ENCODE peak calls at places on chromosomes 5 and 9, in six cellular contexts. One of them, this sample, is unnamed.

GRCh38 chr9:136572003-136572595 is 26.3 kb upstream of the NOTCH1 start:
- DNase-seq in SK-N-SH: no peak
- DNase-seq in HCT116: no peak
- DNase-seq in transverse colon: no peak
- DNase-seq in K562: no peak
- DNase-seq in spleen: no peak
- DNase-seq in this sample: no peak

GRCh38 chr9:2122299-2122698 is 107.2 kb downstream of the SMARCA2 start:
- DNase-seq in SK-N-SH: no peak
- DNase-seq in HCT116: no peak
- DNase-seq in transverse colon: no peak
- DNase-seq in K562: no peak
- DNase-seq in spleen: no peak
- DNase-seq in this sample: no peak

GRCh38 chr5:123700624-123701023 is 188.6 kb downstream of the CSNK1G3 start:
- DNase-seq in SK-N-SH: no peak
- DNase-seq in HCT116: peak
- DNase-seq in transverse colon: no peak
- DNase-seq in K562: no peak
- DNase-seq in spleen: no peak
- DNase-seq in this sample: no peak

GRCh38 chr9:127216210-127216887 is 48.2 kb upstream of the GARNL3 start:
- DNase-seq in SK-N-SH: no peak
- DNase-seq in HCT116: no peak
- DNase-seq in transverse colon: no peak
- DNase-seq in K562: no peak
- DNase-seq in spleen: no peak
- DNase-seq in this sample: no peak

GRCh38 chr5:66958984-66959641 is 237.5 kb downstream of the CD180 start:
- DNase-seq in SK-N-SH: no peak
- DNase-seq in HCT116: no peak
- DNase-seq in transverse colon: no peak
- DNase-seq in K562: no peak
- DNase-seq in spleen: no peak
- DNase-seq in this sample: no peak

GRCh38 chr9:126984969-126985368 is 70.4 kb downstream of the RALGPS1 start:
- DNase-seq in SK-N-SH: no peak
- DNase-seq in HCT116: peak
- DNase-seq in transverse colon: peak
- DNase-seq in K562: peak
- DNase-seq in spleen: no peak
- DNase-seq in this sample: no peak

GRCh38 chr9:4852419-4852818 is 59.7 kb downstream of the RCL1 start:
- DNase-seq in SK-N-SH: no peak
- DNase-seq in HCT116: no peak
- DNase-seq in transverse colon: no peak
- DNase-seq in K562: peak
- DNase-seq in spleen: no peak
- DNase-seq in this sample: no peak

GRCh38 chr5:159182691-159183090 is 26.7 kb downstream of the RNF145 start:
- DNase-seq in SK-N-SH: no peak
- DNase-seq in HCT116: no peak
- DNase-seq in transverse colon: no peak
- DNase-seq in K562: no peak
- DNase-seq in spleen: no peak
- DNase-seq in this sample: no peak

GRCh38 chr5:97063276-97063675 is 79.1 kb downstream of the LIX1 start:
- DNase-seq in SK-N-SH: no peak
- DNase-seq in HCT116: no peak
- DNase-seq in transverse colon: no peak
- DNase-seq in K562: no peak
- DNase-seq in spleen: no peak
- DNase-seq in this sample: no peak

GRCh38 chr9:132840980-132841379 is 37.1 kb downstream of the AK8 start:
- DNase-seq in SK-N-SH: peak
- DNase-seq in HCT116: no peak
- DNase-seq in transverse colon: no peak
- DNase-seq in K562: no peak
- DNase-seq in spleen: no peak
- DNase-seq in this sample: no peak

GRCh38 chr9:76677481-76678055 is 86.7 kb upstream of the PCA3 start:
- DNase-seq in SK-N-SH: no peak
- DNase-seq in HCT116: no peak
- DNase-seq in transverse colon: no peak
- DNase-seq in K562: peak
- DNase-seq in spleen: no peak
- DNase-seq in this sample: no peak

GRCh38 chr5:94240616-94241287 is 377.7 kb downstream of the KIAA0825 start:
- DNase-seq in SK-N-SH: peak
- DNase-seq in HCT116: no peak
- DNase-seq in transverse colon: no peak
- DNase-seq in K562: no peak
- DNase-seq in spleen: no peak
- DNase-seq in this sample: no peak

GRCh38 chr9:94782367-94783120 is 56.0 kb downstream of the AOPEP start:
- DNase-seq in SK-N-SH: no peak
- DNase-seq in HCT116: no peak
- DNase-seq in transverse colon: no peak
- DNase-seq in K562: no peak
- DNase-seq in spleen: no peak
- DNase-seq in this sample: no peak

GRCh38 chr9:134740071-134740470 is 98.5 kb downstream of the COL5A1 start:
- DNase-seq in SK-N-SH: no peak
- DNase-seq in HCT116: no peak
- DNase-seq in transverse colon: no peak
- DNase-seq in K562: no peak
- DNase-seq in spleen: no peak
- DNase-seq in this sample: no peak

GRCh38 chr9:123686131-123686848 is 243.6 kb downstream of the DENND1A start:
- DNase-seq in SK-N-SH: no peak
- DNase-seq in HCT116: no peak
- DNase-seq in transverse colon: peak
- DNase-seq in K562: no peak
- DNase-seq in spleen: no peak
- DNase-seq in this sample: no peak

GRCh38 chr9:14400658-14400995 is 86.7 kb upstream of the NFIB start:
- DNase-seq in SK-N-SH: peak
- DNase-seq in HCT116: peak
- DNase-seq in transverse colon: peak
- DNase-seq in K562: peak
- DNase-seq in spleen: no peak
- DNase-seq in this sample: no peak

GRCh38 chr5:74369173-74369572 is 271.4 kb downstream of the ENC1 start:
- DNase-seq in SK-N-SH: no peak
- DNase-seq in HCT116: no peak
- DNase-seq in transverse colon: no peak
- DNase-seq in K562: no peak
- DNase-seq in spleen: no peak
- DNase-seq in this sample: no peak

GRCh38 chr9:76322810-76323209 is 71.4 kb downstream of the RFK start:
- DNase-seq in SK-N-SH: no peak
- DNase-seq in HCT116: no peak
- DNase-seq in transverse colon: no peak
- DNase-seq in K562: no peak
- DNase-seq in spleen: no peak
- DNase-seq in this sample: no peak

GRCh38 chr5:96487859-96488258 is 54.8 kb upstream of the PCSK1 start:
- DNase-seq in SK-N-SH: no peak
- DNase-seq in HCT116: no peak
- DNase-seq in transverse colon: no peak
- DNase-seq in K562: no peak
- DNase-seq in spleen: no peak
- DNase-seq in this sample: no peak

GRCh38 chr5:56330167-56330566 is 97.0 kb upstream of the ANKRD55 start:
- DNase-seq in SK-N-SH: no peak
- DNase-seq in HCT116: no peak
- DNase-seq in transverse colon: no peak
- DNase-seq in K562: no peak
- DNase-seq in spleen: no peak
- DNase-seq in this sample: no peak

GRCh38 chr5:118981783-118982182 is 6.6 kb downstream of the DTWD2 start:
- DNase-seq in SK-N-SH: no peak
- DNase-seq in HCT116: no peak
- DNase-seq in transverse colon: no peak
- DNase-seq in K562: no peak
- DNase-seq in spleen: no peak
- DNase-seq in this sample: no peak

GRCh38 chr9:33289501-33289900 is 815 bp upstream of the NFX1 start:
- DNase-seq in SK-N-SH: peak
- DNase-seq in HCT116: no peak
- DNase-seq in transverse colon: peak
- DNase-seq in K562: no peak
- DNase-seq in spleen: peak
- DNase-seq in this sample: no peak

DNA sequence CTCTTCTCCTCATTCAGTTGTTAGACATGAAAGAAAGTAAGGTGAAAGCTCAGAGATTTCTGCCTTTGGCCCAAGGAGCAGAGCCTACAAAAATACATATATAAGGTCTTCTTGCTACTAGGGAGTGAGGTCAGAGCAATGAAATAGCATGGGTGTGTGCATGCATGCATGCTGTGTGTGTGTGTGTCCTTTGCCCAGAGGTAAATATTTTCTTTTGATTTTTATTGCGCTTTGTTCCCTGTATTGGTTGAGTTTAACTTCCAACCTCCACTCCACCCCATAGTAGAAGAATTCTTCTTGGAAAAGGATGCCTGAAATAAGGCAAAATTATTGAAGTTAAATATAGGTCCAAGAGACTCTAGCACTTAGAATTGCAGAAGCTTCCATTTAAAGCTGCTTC is 248.0 kb upstream of the PTGER4 start:
- DNase-seq in SK-N-SH: no peak
- DNase-seq in HCT116: no peak
- DNase-seq in transverse colon: no peak
- DNase-seq in K562: no peak
- DNase-seq in spleen: no peak
- DNase-seq in this sample: no peak
- TF ChIP-seq POLR2AphosphoS5 in SK-N-SH: no peak
- TF ChIP-seq POLR2AphosphoS5 in HCT116: no peak
- TF ChIP-seq POLR2AphosphoS5 in transverse colon: no peak
- TF ChIP-seq POLR2AphosphoS5 in K562: no peak
- TF ChIP-seq POLR2AphosphoS5 in spleen: no peak
- TF ChIP-seq POLR2AphosphoS5 in this sample: no peak

GRCh38 chr9:36867672-36868471 is 166.2 kb downstream of the PAX5 start:
- DNase-seq in SK-N-SH: no peak
- DNase-seq in HCT116: no peak
- DNase-seq in transverse colon: peak
- DNase-seq in K562: no peak
- DNase-seq in spleen: peak
- DNase-seq in this sample: no peak
- TF ChIP-seq POLR2AphosphoS5 in SK-N-SH: no peak
- TF ChIP-seq POLR2AphosphoS5 in HCT116: no peak
- TF ChIP-seq POLR2AphosphoS5 in transverse colon: no peak
- TF ChIP-seq POLR2AphosphoS5 in K562: no peak
- TF ChIP-seq POLR2AphosphoS5 in spleen: no peak
- TF ChIP-seq POLR2AphosphoS5 in this sample: no peak

GRCh38 chr5:141182248-141182647 is at the start of gene PCDHB16:
- DNase-seq in SK-N-SH: peak
- DNase-seq in HCT116: no peak
- DNase-seq in transverse colon: no peak
- DNase-seq in K562: peak
- DNase-seq in spleen: no peak
- DNase-seq in this sample: no peak
- TF ChIP-seq POLR2AphosphoS5 in SK-N-SH: no peak
- TF ChIP-seq POLR2AphosphoS5 in HCT116: no peak
- TF ChIP-seq POLR2AphosphoS5 in transverse colon: no peak
- TF ChIP-seq POLR2AphosphoS5 in K562: no peak
- TF ChIP-seq POLR2AphosphoS5 in spleen: no peak
- TF ChIP-seq POLR2AphosphoS5 in this sample: no peak

GRCh38 chr5:140321796-140322195 is 18.9 kb upstream of the PFDN1 start:
- DNase-seq in SK-N-SH: no peak
- DNase-seq in HCT116: no peak
- DNase-seq in transverse colon: peak
- DNase-seq in K562: no peak
- DNase-seq in spleen: peak
- DNase-seq in this sample: no peak
- TF ChIP-seq POLR2AphosphoS5 in SK-N-SH: no peak
- TF ChIP-seq POLR2AphosphoS5 in HCT116: no peak
- TF ChIP-seq POLR2AphosphoS5 in transverse colon: peak
- TF ChIP-seq POLR2AphosphoS5 in K562: no peak
- TF ChIP-seq POLR2AphosphoS5 in spleen: peak
- TF ChIP-seq POLR2AphosphoS5 in this sample: no peak